ENCODE peak calls at places on chromosome 1, in ten cellular contexts. T is T1000; S is A172; K is IMR-90; Z is activated naive CD4-positive, alpha-beta T cell; V is esophagus squamous epithelium; E is HCEC 1CT; N is CD8-positive, alpha-beta memory T cell; U is activated CD8-positive, alpha-beta memory T cell treated with anti-CD3 and anti-CD28 coated beads for 48 hours; F is effector memory CD8-positive, alpha-beta T cell. X is an unnamed sample.

GRCh38 chr1:230153655-230154296 is 86.7 kb downstream of the GALNT2 start:
- DNase-seq in T (no peak), S (no peak), K (peak), Z (no peak), V (no peak), E (peak), N (no peak), U (no peak), F (no peak), X (no peak)

GRCh38 chr1:227729881-227730629 is 5.0 kb downstream of the JMJD4 start:
- DNase-seq in T (peak), S (peak), K (peak), Z (peak), V (no peak), E (peak), N (peak), U (no peak), F (peak), X (peak)

GRCh38 chr1:204190212-204191211 is 5.8 kb downstream of the KISS1 start:
- DNase-seq in T (no peak), S (no peak), K (peak), Z (no peak), V (no peak), E (peak), N (no peak), U (no peak), F (no peak), X (no peak)

GRCh38 chr1:88935522-88936222 is 44.3 kb upstream of the GTF2B start:
- DNase-seq in T (no peak), S (no peak), K (peak), Z (no peak), V (no peak), E (peak), N (no peak), U (no peak), F (peak), X (no peak)

GRCh38 chr1:199301472-199301871 is 662.6 kb downstream of the PTPRC start:
- DNase-seq in T (no peak), S (no peak), K (no peak), Z (no peak), V (no peak), E (no peak), N (no peak), U (no peak), F (no peak), X (no peak)

GRCh38 chr1:1400576-1401456 is 1.7 kb upstream of the CCNL2 start:
- DNase-seq in T (no peak), S (no peak), K (peak), Z (no peak), V (no peak), E (no peak), N (no peak), U (no peak), F (no peak), X (no peak)

GRCh38 chr1:220251272-220251671 is 21.0 kb downstream of the RAB3GAP2 start:
- DNase-seq in T (no peak), S (no peak), K (no peak), Z (no peak), V (no peak), E (no peak), N (no peak), U (no peak), F (no peak), X (no peak)

GRCh38 chr1:158496379-158496778 is 24.4 kb downstream of the OR10R2 start:
- DNase-seq in T (no peak), S (peak), K (no peak), Z (no peak), V (no peak), E (peak), N (no peak), U (no peak), F (no peak), X (no peak)